ENCODE peak calls at places on chromosomes 12 and 14, in eight cellular contexts. J is PC-3, R is neural progenitor cell, M is colonic mucosa, V is neuronal stem cell, C is HCT116, N is MM.1S, L is astrocyte. E is an unnamed sample.

GRCh38 chr12:44942714-44943113 is 66.6 kb upstream of the NELL2 start:
- DNase-seq in V (no peak), C (no peak), R (no peak), N (no peak), L (no peak), J (no peak), M (no peak), E (no peak)

GRCh38 chr14:75441731-75442130 is 13.9 kb downstream of the JDP2 start:
- DNase-seq in C (no peak), V (no peak), R (no peak), L (no peak), M (no peak), J (no peak), N (no peak), E (no peak)

GRCh38 chr12:105681341-105681740 is 350.9 kb downstream of the C12orf75 start:
- DNase-seq in M (no peak), V (no peak), R (no peak), N (no peak), L (no peak), J (no peak), C (no peak), E (no peak)

GRCh38 chr12:117294206-117294605 is 67.2 kb downstream of the NOS1 start:
- DNase-seq in J (no peak), C (no peak), R (no peak), M (no peak), N (no peak), L (no peak), V (no peak), E (no peak)

GRCh38 chr12:57215668-57216013 is 953 bp upstream of the NXPH4 start:
- DNase-seq in R (no peak), N (no peak), M (no peak), J (peak), C (no peak), V (no peak), L (no peak), E (no peak)

GRCh38 chr12:94676011-94676709 is 25.8 kb upstream of the TMCC3 start:
- DNase-seq in R (no peak), N (no peak), M (peak), J (no peak), C (no peak), L (no peak), V (no peak), E (no peak)

GRCh38 chr12:118126119-118126757 is 9.7 kb upstream of the PEBP1 start:
- DNase-seq in L (no peak), V (no peak), C (no peak), N (no peak), J (no peak), M (peak), R (no peak), E (no peak)

GRCh38 chr14:100552524-100553125 is 34.6 kb downstream of the BEGAIN start:
- DNase-seq in J (no peak), C (no peak), M (no peak), N (no peak), L (no peak), V (no peak), R (no peak), E (no peak)

GRCh38 chr14:73995977-73996378 is 23.1 kb downstream of the ENTPD5 start:
- DNase-seq in V (no peak), C (no peak), N (no peak), L (no peak), M (peak), J (no peak), R (no peak), E (no peak)

GRCh38 chr14:64758025-64758521 is 53.8 kb downstream of the PLEKHG3 start:
- DNase-seq in N (no peak), J (peak), R (no peak), V (no peak), C (no peak), L (peak), M (peak), E (no peak)

GRCh38 chr14:99734406-99735051 is 50.4 kb downstream of the CYP46A1 start:
- DNase-seq in L (no peak), R (no peak), N (no peak), C (no peak), V (no peak), M (no peak), J (no peak), E (no peak)

GRCh38 chr12:51246254-51246853 is 7.7 kb downstream of the DAZAP2 start:
- DNase-seq in R (no peak), V (no peak), M (peak), N (no peak), C (no peak), L (peak), J (no peak), E (peak)

GRCh38 chr12:80711866-80712265 is 4.4 kb downstream of the MYF6 start:
- DNase-seq in M (no peak), J (no peak), R (no peak), L (no peak), C (no peak), N (no peak), V (no peak), E (no peak)

GRCh38 chr12:71504471-71504852 is 64.9 kb downstream of the LGR5 start:
- DNase-seq in C (no peak), V (no peak), M (no peak), J (no peak), L (no peak), N (no peak), R (peak), E (no peak)

GRCh38 chr12:6058481-6059161 is 65.8 kb downstream of the VWF start:
- DNase-seq in L (no peak), N (no peak), J (no peak), M (no peak), V (no peak), R (no peak), C (no peak), E (no peak)

GRCh38 chr12:95648990-95649791 is 97.9 kb upstream of the USP44 start:
- DNase-seq in V (no peak), M (peak), N (no peak), L (peak), C (peak), J (peak), R (no peak), E (no peak)

GRCh38 chr14:80231732-80232131 is 20.4 kb upstream of the DIO2 start:
- DNase-seq in L (no peak), C (no peak), M (no peak), V (no peak), N (no peak), J (no peak), R (no peak), E (no peak)

GRCh38 chr12:32116897-32117296 is 10.2 kb downstream of the BICD1 start:
- DNase-seq in R (no peak), V (no peak), M (no peak), N (no peak), J (peak), C (no peak), L (peak), E (no peak)
- H3K27ac ChIP-seq in R (no peak), V (no peak), M (no peak), N (no peak), J (no peak), C (peak), L (peak), E (no peak)

GRCh38 chr14:104579507-104579906 is at the start of gene C14orf180:
- DNase-seq in L (no peak), J (no peak), C (no peak), M (no peak), V (no peak), N (no peak), R (no peak), E (no peak)

GRCh38 chr14:104582005-104582404 is 2.4 kb downstream of the C14orf180 start:
- DNase-seq in L (no peak), V (no peak), J (no peak), M (no peak), N (no peak), C (no peak), R (no peak), E (no peak)

GRCh38 chr14:104581521-104581920 is 2.0 kb downstream of the C14orf180 start:
- DNase-seq in V (no peak), N (no peak), M (no peak), C (no peak), R (no peak), L (no peak), J (no peak), E (no peak)

GRCh38 chr14:104582649-104583048 is 3.1 kb downstream of the C14orf180 start:
- DNase-seq in V (no peak), R (no peak), N (no peak), L (no peak), M (no peak), C (no peak), J (no peak), E (no peak)

DNA sequence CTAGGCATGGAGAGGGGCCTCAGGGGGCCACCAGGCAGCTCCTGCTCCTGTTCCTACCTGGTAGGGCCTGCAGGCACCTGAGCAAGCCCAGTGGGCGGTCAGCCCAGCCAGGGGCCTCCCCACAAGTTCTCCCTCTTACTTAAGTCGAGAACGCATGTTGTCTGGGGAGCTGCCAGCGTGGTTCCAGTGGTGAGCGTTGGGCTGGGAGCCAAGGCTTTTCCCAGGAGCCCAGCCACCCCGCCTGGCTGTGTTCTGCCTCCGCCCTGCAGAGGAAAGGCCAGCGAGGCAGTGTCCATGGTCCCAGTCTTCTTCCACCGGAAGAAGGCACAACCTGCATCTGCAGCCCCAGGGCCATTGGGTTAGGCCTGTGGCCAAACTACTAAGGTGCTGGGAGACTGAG is 1.4 kb downstream of the C14orf180 start:
- DNase-seq in C (no peak), M (no peak), N (no peak), J (no peak), V (no peak), R (no peak), L (peak), E (no peak)
- H3K9ac ChIP-seq in C (no peak), M (no peak), N (no peak), J (no peak), V (peak), R (no peak), L (no peak), E (no peak)

GRCh38 chr14:91144425-91145145 is 30.7 kb downstream of the DGLUCY start:
- DNase-seq in N (no peak), R (peak), J (peak), C (no peak), M (no peak), V (no peak), L (peak), E (no peak)

GRCh38 chr14:91145396-91146160 is 31.7 kb downstream of the DGLUCY start:
- DNase-seq in R (no peak), L (no peak), C (no peak), J (no peak), N (no peak), M (no peak), V (no peak), E (peak)

GRCh38 chr14:91149462-91149861 is 35.6 kb downstream of the DGLUCY start:
- DNase-seq in R (no peak), M (peak), N (no peak), V (no peak), J (peak), C (no peak), L (peak), E (no peak)

GRCh38 chr14:91143862-91144261 is 30.0 kb downstream of the DGLUCY start:
- DNase-seq in J (no peak), L (no peak), M (no peak), V (no peak), C (no peak), R (no peak), N (no peak), E (no peak)

GRCh38 chr14:91146661-91147060 is 32.8 kb downstream of the DGLUCY start:
- DNase-seq in L (no peak), V (no peak), M (no peak), N (no peak), J (no peak), C (no peak), R (no peak), E (no peak)
- H3K27ac ChIP-seq in L (no peak), V (no peak), M (no peak), N (no peak), J (no peak), C (no peak), R (no peak), E (no peak)

DNA sequence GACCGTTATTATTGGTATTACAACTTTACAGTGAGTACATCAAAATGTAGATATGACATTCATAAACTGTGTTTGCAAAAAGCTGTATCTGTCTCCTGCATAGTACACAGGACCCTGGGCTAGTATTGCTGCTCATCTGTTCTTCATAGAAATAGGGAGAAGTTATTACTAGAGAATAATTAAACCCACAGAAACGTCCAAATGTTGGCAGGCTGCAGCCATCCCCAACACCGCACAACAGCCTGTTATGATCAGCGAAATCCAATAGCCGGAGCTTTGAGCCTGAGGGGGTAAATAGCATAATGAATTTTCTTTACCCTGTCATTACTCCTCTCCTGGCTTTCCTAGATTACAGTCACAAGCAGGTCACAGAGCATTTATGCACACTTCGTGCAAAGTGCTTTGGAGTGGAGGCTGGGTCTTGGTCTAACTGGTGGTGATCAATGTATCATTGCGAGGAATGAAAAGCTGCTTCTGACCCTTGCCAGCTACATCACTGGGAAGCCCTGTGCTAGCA is 178.1 kb downstream of the DACT1 start:
- DNase-seq in R (no peak), J (no peak), M (no peak), N (no peak), C (no peak), V (no peak), L (no peak), E (no peak)
- H3K9ac ChIP-seq in R (no peak), J (no peak), M (no peak), N (no peak), C (no peak), V (no peak), L (no peak), E (no peak)

DNA sequence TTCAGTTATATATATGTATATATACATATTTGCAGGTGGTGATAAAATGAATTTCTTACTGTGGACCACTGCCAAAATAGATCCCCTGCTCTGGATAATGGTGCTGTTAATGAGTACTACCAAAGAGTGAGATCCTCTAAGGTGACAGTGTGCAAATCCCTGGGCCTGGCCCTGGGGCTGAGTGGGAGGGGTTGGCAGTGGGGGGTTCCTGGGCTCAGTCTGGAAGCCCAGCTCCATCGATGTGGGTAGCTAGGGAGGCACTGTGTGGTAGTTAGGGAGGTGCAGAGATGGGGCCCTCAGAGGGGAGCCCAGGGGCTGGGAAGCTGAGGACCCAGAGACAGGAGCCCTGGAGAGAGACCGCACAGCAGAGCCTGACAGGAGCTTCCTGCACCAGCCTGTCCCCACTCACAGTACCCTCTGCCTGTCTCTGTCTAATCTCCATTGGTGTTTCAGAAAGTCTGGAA is 9.1 kb downstream of the KRT8 start:
- DNase-seq in J (no peak), C (no peak), N (no peak), L (no peak), M (no peak), V (no peak), R (no peak), E (no peak)
- H3K27ac ChIP-seq in J (peak), C (peak), N (no peak), L (no peak), M (peak), V (no peak), R (no peak), E (no peak)

GRCh38 chr12:2284321-2284813 is 231.6 kb downstream of the CACNA1C start:
- DNase-seq in V (no peak), L (peak), C (no peak), M (no peak), N (no peak), R (no peak), J (no peak), E (no peak)

GRCh38 chr12:2283480-2283879 is 230.7 kb downstream of the CACNA1C start:
- DNase-seq in M (no peak), R (no peak), V (no peak), J (no peak), C (no peak), N (no peak), L (no peak), E (no peak)

GRCh38 chr12:2281446-2281845 is 228.7 kb downstream of the CACNA1C start:
- DNase-seq in L (no peak), C (no peak), N (no peak), R (no peak), M (no peak), J (no peak), V (no peak), E (no peak)

GRCh38 chr12:2283910-2284309 is 231.1 kb downstream of the CACNA1C start:
- DNase-seq in C (no peak), M (no peak), L (peak), V (no peak), J (no peak), R (no peak), N (no peak), E (no peak)

DNA sequence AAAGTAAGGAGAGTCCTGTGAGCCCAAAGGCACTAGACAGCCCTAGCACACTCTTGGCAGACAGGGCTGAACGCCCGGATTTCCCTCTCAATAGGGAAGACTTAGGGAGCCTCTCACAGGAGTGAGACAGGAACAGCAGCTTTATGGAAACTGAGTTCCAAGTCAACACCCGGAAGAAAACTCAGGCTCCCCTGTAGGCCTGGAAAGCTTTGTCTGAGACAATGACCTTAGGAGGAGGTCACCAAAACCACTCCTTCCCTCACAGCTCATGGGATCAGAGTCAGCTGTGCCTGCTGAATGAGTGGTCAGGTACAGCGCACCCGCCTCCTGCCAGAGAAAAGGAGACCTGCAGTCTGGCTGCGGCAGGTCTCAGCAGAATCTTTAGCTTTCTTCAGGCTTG is 229.5 kb downstream of the CACNA1C start:
- DNase-seq in J (no peak), V (no peak), R (peak), M (no peak), C (no peak), N (no peak), L (no peak), E (no peak)
- H3K9ac ChIP-seq in J (no peak), V (no peak), R (no peak), M (no peak), C (no peak), N (no peak), L (no peak), E (no peak)

GRCh38 chr14:76986261-76986565 is 42.3 kb downstream of the IRF2BPL start:
- DNase-seq in V (no peak), J (no peak), R (no peak), N (no peak), M (no peak), L (no peak), C (no peak), E (no peak)
- H3K27ac ChIP-seq in V (no peak), J (no peak), R (no peak), N (no peak), M (no peak), L (no peak), C (no peak), E (no peak)

DNA sequence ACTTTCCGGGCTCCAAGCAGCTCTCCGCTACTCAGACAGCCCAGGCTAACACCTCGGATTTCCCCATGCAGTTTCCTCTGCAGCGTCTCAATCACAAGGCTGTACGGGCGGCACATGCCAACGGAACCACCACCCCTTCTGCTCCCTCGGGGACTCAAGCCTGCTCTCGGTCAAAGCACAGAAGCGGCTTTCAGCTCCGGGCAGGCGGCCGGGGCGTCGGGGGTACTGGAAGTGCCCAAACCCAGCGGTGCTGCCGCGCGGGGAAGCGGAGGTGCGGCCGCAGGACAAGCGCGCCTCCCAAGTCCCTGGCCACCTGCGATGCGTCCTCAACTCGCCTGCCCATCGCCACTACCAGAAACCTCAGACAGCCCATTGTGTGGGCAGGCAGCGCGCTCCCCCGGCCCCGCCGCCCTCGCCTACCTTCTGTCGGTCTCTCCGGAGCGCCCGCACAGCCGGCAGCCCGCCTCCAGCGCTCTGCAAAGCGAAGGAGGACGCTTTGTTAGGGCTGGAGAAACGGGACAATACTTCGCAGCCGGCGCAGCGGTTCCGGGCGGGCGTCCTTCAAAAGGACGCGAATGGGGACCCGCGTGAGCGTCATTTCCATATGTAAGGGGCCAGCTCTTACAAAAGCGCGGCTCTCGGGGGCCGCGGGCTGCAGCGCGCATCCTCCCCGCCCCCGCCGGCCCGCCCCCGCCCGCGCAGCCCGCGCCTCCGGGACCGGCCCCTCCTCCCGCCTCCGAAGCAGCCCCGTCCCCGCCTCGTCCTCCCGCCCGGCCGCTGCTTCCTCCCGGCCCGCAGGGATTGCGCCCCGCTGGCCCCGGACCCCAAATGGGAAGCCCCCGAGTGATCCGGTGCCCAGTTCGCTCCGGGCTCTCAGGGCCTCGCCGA is 674 bp downstream of the NIN start:
- DNase-seq in C (no peak), V (peak), L (peak), J (peak), R (peak), M (peak), N (peak), E (peak)
- H3K9ac ChIP-seq in C (peak), V (peak), L (peak), J (peak), R (peak), M (peak), N (peak), E (peak)

E was measured in DND-41.